ENCODE peak calls at places on chromosomes 13 and 19, in four cellular contexts. W is thoracic aorta, T is right lobe of liver, U is tibial artery. S is an unnamed sample. For H3K4me1, the result is how much of the 10 kb centered on the place peaks cover.

GRCh38 chr13:50526771-50527567 is 316.5 kb downstream of the DLEU7 start:
- DNase-seq in W (no peak), T (no peak), U (no peak), S (peak)

GRCh38 chr19:39671739-39672363 is 16.1 kb downstream of the LGALS16 start:
- DNase-seq in W (no peak), T (no peak), U (no peak), S (no peak)

GRCh38 chr19:51546650-51547396 is 15.4 kb upstream of the SIGLEC6 start:
- DNase-seq in W (no peak), T (no peak), U (no peak), S (no peak)

GRCh38 chr13:34148359-34148758 is 330.4 kb downstream of the RFC3 start:
- DNase-seq in W (no peak), T (no peak), U (no peak), S (no peak)

GRCh38 chr19:13195678-13196077 is 45.5 kb downstream of the IER2 start:
- DNase-seq in W (no peak), T (peak), U (no peak), S (no peak)

GRCh38 chr13:76783798-76784197 is 102.4 kb downstream of the KCTD12 start:
- DNase-seq in W (no peak), T (no peak), U (no peak), S (no peak)

GRCh38 chr13:95793018-95793555 is 116.1 kb downstream of the DNAJC3 start:
- DNase-seq in W (no peak), T (no peak), U (no peak), S (no peak)

GRCh38 chr19:5480427-5480836 is 25.2 kb downstream of the ZNRF4 start:
- DNase-seq in W (no peak), T (no peak), U (no peak), S (no peak)

GRCh38 chr13:102847272-102848234 is 1.7 kb downstream of the ERCC5 start:
- DNase-seq in W (no peak), T (no peak), U (no peak), S (no peak)

GRCh38 chr19:41411682-41412265 is 14.2 kb downstream of the BCKDHA start:
- DNase-seq in W (no peak), T (peak), U (no peak), S (peak)

GRCh38 chr13:98447881-98448641 is 128.8 kb downstream of the STK24 start:
- DNase-seq in W (no peak), T (no peak), U (no peak), S (no peak)

GRCh38 chr13:94251801-94252200 is 227.7 kb downstream of the DCT start:
- DNase-seq in W (no peak), T (no peak), U (no peak), S (no peak)

GRCh38 chr19:11142528-11143171 is 12.9 kb downstream of the SPC24 start:
- DNase-seq in W (peak), T (peak), U (peak), S (peak)

GRCh38 chr19:35049456-35049855 is 7.9 kb downstream of the HPN start:
- DNase-seq in W (no peak), T (no peak), U (no peak), S (no peak)

GRCh38 chr13:87497426-87497825 is 173.7 kb upstream of the SLITRK5 start:
- DNase-seq in W (no peak), T (no peak), U (no peak), S (no peak)

GRCh38 chr19:49983645-49984229 is 22.8 kb upstream of the SIGLEC11 start:
- DNase-seq in W (peak), T (peak), U (peak), S (no peak)

DNA sequence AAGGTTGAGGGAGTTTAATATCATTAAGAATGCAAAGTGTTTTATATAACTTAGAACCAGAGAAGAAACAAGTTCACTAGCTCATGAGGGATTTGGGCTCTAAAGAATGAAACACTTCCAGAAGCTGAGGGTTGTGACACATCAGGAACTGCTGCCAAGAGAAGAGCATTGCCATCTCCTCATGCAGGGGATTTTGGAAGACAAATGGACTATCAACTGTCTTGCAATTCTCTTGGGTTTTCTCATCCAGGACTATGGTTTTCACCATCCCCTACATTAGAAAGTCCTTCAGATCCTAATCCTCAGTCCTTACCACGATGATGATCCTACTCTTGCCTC is 59.7 kb upstream of the KL start:
- DNase-seq in W (no peak), T (no peak), U (no peak), S (no peak)
- H3K4me1 ChIP-seq in W (under half), T (under half), U (under half), S (under half)

DNA sequence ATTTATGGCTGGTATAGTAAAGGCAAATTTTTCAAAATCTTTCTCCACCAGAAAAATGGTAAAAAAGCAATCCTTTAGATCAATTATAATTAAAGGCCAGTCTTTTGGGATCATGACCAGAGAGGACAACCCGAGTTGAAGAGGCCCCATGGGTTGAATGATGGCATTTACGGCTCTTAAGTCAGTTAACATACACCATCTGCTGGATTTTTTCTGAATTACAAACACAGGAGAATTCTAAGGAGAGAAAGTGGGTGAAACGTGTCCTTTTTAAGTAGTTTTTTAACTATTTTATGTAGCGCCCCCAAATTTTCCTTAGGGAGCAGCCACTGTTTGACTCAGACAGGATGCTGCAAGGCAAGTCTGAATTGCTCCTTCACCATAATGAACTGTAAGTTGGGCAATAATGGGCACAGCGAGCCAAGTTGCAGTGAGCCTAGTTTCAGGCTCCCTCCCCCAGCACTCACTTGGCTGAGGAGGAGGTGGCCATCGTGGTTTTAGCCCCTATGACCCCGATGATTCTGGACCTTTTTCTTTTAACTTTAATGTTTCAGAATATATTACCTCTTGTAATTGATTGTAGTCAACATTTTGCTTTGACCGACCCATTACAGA is 13.6 kb upstream of the ZNF611 start:
- DNase-seq in W (no peak), T (no peak), U (peak), S (no peak)
- TF ChIP-seq CTCF in W (peak), T (peak), U (peak), S (peak)

DNA sequence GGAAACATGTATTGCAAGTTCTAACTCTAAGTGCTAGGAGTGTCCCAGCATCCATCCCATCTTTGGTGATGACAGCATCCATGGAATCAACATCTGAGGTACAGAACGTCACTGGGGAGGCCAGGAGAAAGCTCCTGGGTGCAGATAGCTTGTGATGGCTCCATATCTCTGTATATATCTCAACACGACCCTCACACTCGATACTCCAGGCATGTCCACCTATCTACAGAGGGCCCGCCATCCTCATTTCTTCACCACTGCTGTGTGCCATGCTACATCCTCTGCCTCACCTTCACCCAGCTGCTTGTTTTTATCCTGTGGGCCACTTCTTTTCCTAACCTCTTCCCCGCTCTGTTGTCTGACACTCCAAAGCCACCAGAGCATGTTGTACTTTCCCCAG is 100.4 kb upstream of the SERP2 start:
- DNase-seq in W (no peak), T (no peak), U (no peak), S (no peak)
- H3K4me1 ChIP-seq in W (half or more), T (under half), U (under half), S (under half)

DNA sequence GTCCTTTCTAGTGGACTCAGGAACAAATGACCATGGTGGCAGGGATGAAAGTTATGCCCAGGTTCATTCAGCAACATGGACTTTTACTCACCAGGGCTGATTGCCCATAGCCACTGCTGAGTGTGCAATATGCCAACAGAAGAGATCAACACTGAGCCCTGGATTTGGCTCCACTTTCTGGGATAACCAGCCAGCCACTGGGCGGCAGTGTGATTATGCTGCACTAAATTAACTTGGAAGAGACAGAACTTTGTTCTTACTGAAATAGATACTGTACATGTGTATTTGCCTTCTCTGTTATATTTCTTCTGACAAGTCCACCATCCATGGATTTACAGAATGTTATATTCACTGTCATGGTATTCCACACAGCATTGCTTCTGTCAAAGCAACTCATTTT is 257.4 kb downstream of the TDRD3 start:
- DNase-seq in W (no peak), T (peak), U (peak), S (no peak)
- TF ChIP-seq CTCF in W (peak), T (peak), U (peak), S (peak)

S was measured in breast epithelium.